ENCODE peak calls at places on chromosome 18, in nine cellular contexts. F is OCI-LY7, J is tibial nerve, G is GM12865, Y is fibroblast of mammary gland, V is lung, B is cardiac muscle cell, W is skeletal muscle cell, S is uterus. T is an unnamed sample.

GRCh38 chr18:58716046-58716766 is 44.9 kb downstream of the MALT1 start:
- DNase-seq in V (no peak), G (peak), W (no peak), J (no peak), Y (no peak), S (no peak), B (no peak), F (peak), T (no peak)

GRCh38 chr18:79512461-79513380 is 117.0 kb downstream of the NFATC1 start:
- DNase-seq in B (no peak), S (peak), G (no peak), Y (no peak), V (no peak), W (no peak), F (no peak), J (peak), T (no peak)

GRCh38 chr18:58139627-58140026 is 95.6 kb downstream of the NEDD4L start:
- DNase-seq in Y (no peak), W (no peak), J (no peak), B (no peak), S (no peak), V (no peak), G (peak), F (no peak), T (no peak)

GRCh38 chr18:76476665-76477561 is 18.1 kb downstream of the ZNF516 start:
- DNase-seq in G (peak), V (no peak), F (no peak), S (no peak), Y (peak), W (peak), B (no peak), J (no peak), T (peak)

GRCh38 chr18:55233850-55234249 is 274.6 kb upstream of the CCDC68 start:
- DNase-seq in S (no peak), G (no peak), F (no peak), B (no peak), J (no peak), W (no peak), Y (peak), V (no peak), T (no peak)

GRCh38 chr18:29378739-29379138 is 1201.8 kb upstream of the CDH2 start:
- DNase-seq in S (no peak), V (no peak), J (no peak), B (no peak), F (no peak), Y (peak), G (no peak), W (no peak), T (no peak)

GRCh38 chr18:21996261-21996892 is 173.0 kb upstream of the GATA6 start:
- DNase-seq in G (no peak), W (no peak), S (peak), B (no peak), Y (peak), F (no peak), J (no peak), V (no peak), T (no peak)

GRCh38 chr18:23772327-23772920 is 83.2 kb downstream of the LAMA3 start:
- DNase-seq in J (no peak), B (no peak), V (no peak), Y (no peak), G (no peak), W (no peak), F (no peak), S (no peak), T (no peak)

GRCh38 chr18:79521806-79522205 is 126.1 kb downstream of the NFATC1 start:
- DNase-seq in B (no peak), F (no peak), Y (no peak), J (no peak), G (no peak), V (no peak), S (no peak), W (no peak), T (no peak)

GRCh38 chr18:11849845-11850747 is 1.1 kb upstream of the CHMP1B start:
- DNase-seq in V (peak), W (peak), S (peak), J (peak), Y (peak), B (peak), G (peak), F (peak), T (peak)

GRCh38 chr18:13605901-13606300 is 120.5 kb downstream of the FAM210A start:
- DNase-seq in S (no peak), B (no peak), J (no peak), G (no peak), F (no peak), V (no peak), Y (no peak), W (no peak), T (no peak)

GRCh38 chr18:62899534-62899933 is 184.2 kb downstream of the PHLPP1 start:
- DNase-seq in V (no peak), B (no peak), W (no peak), J (no peak), G (no peak), Y (no peak), S (no peak), F (no peak), T (no peak)

GRCh38 chr18:34631071-34631470 is 79.0 kb upstream of the DTNA start:
- DNase-seq in W (no peak), F (no peak), V (no peak), B (no peak), G (no peak), S (no peak), J (no peak), Y (no peak), T (no peak)

GRCh38 chr18:68439672-68440071 is 275.2 kb downstream of the TMX3 start:
- DNase-seq in W (no peak), S (no peak), Y (peak), J (no peak), B (no peak), V (no peak), G (no peak), F (no peak), T (no peak)

GRCh38 chr18:51765712-51766360 is 568.4 kb upstream of the MEX3C start:
- DNase-seq in J (no peak), G (peak), V (no peak), W (no peak), F (no peak), S (no peak), Y (no peak), B (no peak), T (no peak)

GRCh38 chr18:8705941-8706544 is 687 bp downstream of the MTCL1 start:
- DNase-seq in S (no peak), B (no peak), J (no peak), W (no peak), F (peak), V (no peak), G (no peak), Y (no peak), T (no peak)

GRCh38 chr18:9894454-9895068 is 8.8 kb downstream of the TXNDC2 start:
- DNase-seq in Y (no peak), G (peak), B (no peak), S (no peak), J (no peak), W (no peak), F (no peak), V (no peak), T (no peak)

GRCh38 chr18:58606236-58606635 is 22.7 kb downstream of the ALPK2 start:
- DNase-seq in W (no peak), V (no peak), J (no peak), B (no peak), Y (no peak), F (no peak), G (no peak), S (no peak), T (no peak)

GRCh38 chr18:3110034-3110752 is 97.2 kb upstream of the LPIN2 start:
- DNase-seq in J (no peak), W (no peak), G (no peak), Y (no peak), V (no peak), S (no peak), F (no peak), B (no peak), T (no peak)
- H3K4me3 ChIP-seq in J (no peak), W (no peak), G (no peak), Y (no peak), V (no peak), S (no peak), F (no peak), B (no peak), T (no peak)

GRCh38 chr18:26545335-26545734 is 3.0 kb downstream of the KCTD1 start:
- DNase-seq in W (no peak), G (no peak), Y (no peak), J (no peak), V (no peak), F (no peak), B (no peak), S (no peak), T (no peak)
- H3K4me3 ChIP-seq in W (no peak), G (no peak), Y (no peak), J (no peak), V (no peak), F (peak), B (peak), S (no peak), T (peak)

GRCh38 chr18:41391616-41392610 is 563.1 kb upstream of the PIK3C3 start:
- DNase-seq in V (no peak), Y (peak), J (no peak), W (peak), B (peak), F (no peak), G (peak), S (no peak), T (peak)
- H3K4me3 ChIP-seq in V (no peak), Y (no peak), J (no peak), W (peak), B (no peak), F (no peak), G (no peak), S (no peak), T (no peak)

GRCh38 chr18:6956999-6957398 is 160.6 kb downstream of the LAMA1 start:
- DNase-seq in J (no peak), S (no peak), F (no peak), Y (no peak), G (no peak), V (no peak), B (no peak), W (no peak), T (no peak)

GRCh38 chr18:6959110-6959509 is 158.5 kb downstream of the LAMA1 start:
- DNase-seq in Y (no peak), F (no peak), G (no peak), J (no peak), B (no peak), V (no peak), W (no peak), S (no peak), T (no peak)

GRCh38 chr18:6955304-6955703 is 162.3 kb downstream of the LAMA1 start:
- DNase-seq in S (no peak), F (no peak), Y (no peak), W (no peak), J (no peak), V (no peak), B (no peak), G (no peak), T (no peak)

GRCh38 chr18:6954501-6954900 is 163.1 kb downstream of the LAMA1 start:
- DNase-seq in G (no peak), W (no peak), J (no peak), S (no peak), Y (no peak), B (no peak), F (no peak), V (no peak), T (no peak)

DNA sequence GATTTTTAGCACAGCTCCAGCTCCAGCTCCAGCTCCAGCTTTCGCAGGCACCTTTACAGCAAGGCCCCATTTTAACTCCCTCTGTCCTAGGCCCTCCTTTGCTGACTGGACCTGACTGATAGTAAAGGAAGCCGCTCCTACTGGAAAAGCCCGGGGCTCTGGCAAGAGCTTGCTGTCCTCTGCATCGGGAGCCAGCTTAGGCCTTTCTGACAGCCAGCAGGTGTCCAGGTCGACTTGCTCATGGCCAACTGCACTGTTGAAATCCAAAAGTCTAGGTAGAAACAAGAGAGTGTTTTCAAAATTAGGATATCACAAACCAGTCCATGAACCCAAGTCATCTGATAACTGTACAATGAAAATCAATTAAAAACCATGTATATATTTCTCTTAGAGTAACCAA is 161.1 kb downstream of the LAMA1 start:
- DNase-seq in J (no peak), S (no peak), F (no peak), B (no peak), V (no peak), G (no peak), W (no peak), Y (no peak), T (no peak)
- H3K4me3 ChIP-seq in J (no peak), S (no peak), F (no peak), B (no peak), V (no peak), G (no peak), W (no peak), Y (no peak), T (no peak)

GRCh38 chr18:46458472-46458871 is 198.5 kb downstream of the LOXHD1 start:
- DNase-seq in V (no peak), W (no peak), F (no peak), B (no peak), G (no peak), Y (no peak), J (no peak), S (no peak), T (no peak)
- H3K4me3 ChIP-seq in V (no peak), W (no peak), F (no peak), B (no peak), G (no peak), Y (no peak), J (no peak), S (no peak), T (no peak)

GRCh38 chr18:7133181-7133580 is 15.6 kb upstream of the LAMA1 start:
- DNase-seq in W (peak), Y (peak), V (no peak), B (no peak), F (no peak), G (no peak), J (no peak), S (no peak), T (no peak)
- H3K4me3 ChIP-seq in W (no peak), Y (no peak), V (no peak), B (no peak), F (no peak), G (no peak), J (no peak), S (no peak), T (no peak)

T was measured in PC-9.